ENCODE peak calls at places on chromosomes 16 and 17, in six cellular contexts. G is BJ, M is psoas muscle, P is cardiac muscle cell, U is Peyer's patch, Q is mucosa of descending colon. V is an unnamed sample.

GRCh38 chr17:52227926-52228325 is 69.4 kb upstream of the CA10 start:
- DNase-seq in G (no peak), P (no peak), M (no peak), U (no peak), Q (no peak), V (no peak)

GRCh38 chr16:14042706-14043105 is 28.4 kb upstream of the MRTFB start:
- DNase-seq in G (no peak), Q (no peak), P (peak), M (no peak), U (peak), V (no peak)

GRCh38 chr17:7262192-7263070 is at the start of gene CLDN7:
- DNase-seq in Q (peak), M (no peak), P (no peak), U (peak), G (no peak), V (peak)

GRCh38 chr16:88856122-88856827 is 472 bp downstream of the GALNS start:
- DNase-seq in U (peak), P (no peak), M (peak), G (no peak), Q (peak), V (no peak)

GRCh38 chr17:15456486-15456885 is 10.9 kb downstream of the CDRT4 start:
- DNase-seq in U (no peak), P (no peak), G (no peak), M (peak), Q (no peak), V (no peak)

GRCh38 chr16:87821346-87822001 is 47.8 kb downstream of the SLC7A5 start:
- DNase-seq in Q (no peak), M (no peak), U (no peak), P (no peak), G (no peak), V (no peak)

GRCh38 chr17:30095507-30096244 is 20.9 kb upstream of the NSRP1 start:
- DNase-seq in P (peak), Q (peak), M (no peak), G (peak), U (no peak), V (peak)

GRCh38 chr17:75645501-75645888 is 12.3 kb downstream of the SMIM5 start:
- DNase-seq in M (no peak), G (no peak), Q (peak), P (no peak), U (peak), V (no peak)

GRCh38 chr16:30585022-30585399 is 486 bp downstream of the ZNF785 start:
- DNase-seq in P (no peak), Q (peak), G (no peak), M (no peak), U (peak), V (peak)

GRCh38 chr17:74130841-74131240 is 72.6 kb upstream of the RPL38 start:
- DNase-seq in U (no peak), M (no peak), Q (no peak), P (no peak), G (no peak), V (no peak)

GRCh38 chr16:74487634-74488495 is 66.6 kb upstream of the CLEC18B start:
- DNase-seq in Q (no peak), M (no peak), U (no peak), G (no peak), P (no peak), V (no peak)

GRCh38 chr17:54426287-54426886 is 474.3 kb upstream of the TOM1L1 start:
- DNase-seq in M (no peak), U (no peak), P (no peak), Q (no peak), G (no peak), V (no peak)

GRCh38 chr17:57916925-57917858 is 38.0 kb downstream of the CUEDC1 start:
- DNase-seq in Q (no peak), U (peak), M (no peak), G (no peak), P (no peak), V (no peak)

GRCh38 chr16:11871193-11871592 is 19.9 kb upstream of the RSL1D1 start:
- DNase-seq in U (no peak), M (no peak), G (no peak), Q (no peak), P (peak), V (no peak)

GRCh38 chr16:28915181-28915580 is 9.9 kb downstream of the RABEP2 start:
- DNase-seq in P (peak), M (no peak), Q (no peak), G (peak), U (no peak), V (no peak)

GRCh38 chr16:24045641-24046040 is 209.9 kb downstream of the PRKCB start:
- DNase-seq in P (no peak), M (no peak), G (no peak), Q (no peak), U (peak), V (no peak)

GRCh38 chr17:38848557-38848891 is 5.0 kb downstream of the RPL23 start:
- DNase-seq in G (no peak), M (no peak), U (no peak), P (no peak), Q (no peak), V (no peak)

GRCh38 chr17:18987230-18987610 is 17.3 kb downstream of the FAM83G start:
- DNase-seq in U (no peak), G (no peak), M (no peak), P (no peak), Q (no peak), V (no peak)

GRCh38 chr16:1884155-1884760 is 12.3 kb upstream of the MEIOB start:
- DNase-seq in U (no peak), P (peak), G (no peak), M (no peak), Q (peak), V (no peak)

GRCh38 chr16:18839555-18839954 is 38.2 kb upstream of the ARL6IP1 start:
- DNase-seq in U (no peak), Q (peak), M (no peak), P (no peak), G (no peak), V (no peak)

GRCh38 chr17:62965149-62965648 is 836 bp upstream of the TANC2 start:
- DNase-seq in M (no peak), Q (no peak), G (no peak), P (no peak), U (no peak), V (no peak)

GRCh38 chr16:22625948-22626347 is 115.3 kb downstream of the NPIPB5 start:
- DNase-seq in M (no peak), Q (no peak), G (no peak), U (no peak), P (no peak), V (no peak)

GRCh38 chr17:79622776-79623175 is 11.9 kb upstream of the RBFOX3 start:
- DNase-seq in P (no peak), M (peak), Q (no peak), U (peak), G (no peak), V (no peak)

GRCh38 chr16:89453662-89454321 is 36.6 kb downstream of the ANKRD11 start:
- DNase-seq in U (peak), M (no peak), P (peak), Q (no peak), G (no peak), V (no peak)

GRCh38 chr17:49210158-49211029 is at the start of the genes ABI3 and GNGT2:
- DNase-seq in U (peak), G (no peak), Q (peak), P (peak), M (peak), V (peak)

GRCh38 chr17:41367426-41368075 is 2.1 kb downstream of the KRT33B start:
- DNase-seq in Q (no peak), P (peak), G (peak), M (no peak), U (no peak), V (no peak)

GRCh38 chr16:4244254-4244812 is 2.5 kb upstream of the SRL start:
- DNase-seq in Q (no peak), M (no peak), G (no peak), U (no peak), P (peak), V (no peak)

GRCh38 chr17:75755205-75755901 is 9.6 kb downstream of the GALK1 start:
- DNase-seq in Q (no peak), M (peak), U (no peak), P (no peak), G (no peak), V (no peak)

GRCh38 chr16:66553223-66553622 is 847 bp downstream of the CKLF start:
- DNase-seq in G (no peak), P (no peak), U (no peak), Q (peak), M (no peak), V (no peak)

GRCh38 chr17:28925912-28926365 is 23.1 kb upstream of the DHRS13 start:
- DNase-seq in P (peak), Q (no peak), U (peak), M (no peak), G (peak), V (peak)

GRCh38 chr17:50708050-50709000 is 611 bp upstream of the ANKRD40 start:
- DNase-seq in M (no peak), P (no peak), U (no peak), Q (no peak), G (no peak), V (peak)

GRCh38 chr16:89096768-89097527 is 3.3 kb downstream of the ACSF3 start:
- DNase-seq in G (no peak), M (no peak), U (no peak), Q (no peak), P (no peak), V (no peak)

GRCh38 chr16:77599793-77600415 is 122.4 kb upstream of the NUDT7 start:
- DNase-seq in G (no peak), U (peak), Q (peak), P (peak), M (no peak), V (peak)

GRCh38 chr16:12439443-12440232 is 364.0 kb downstream of the CPPED1 start:
- DNase-seq in G (no peak), M (no peak), U (no peak), P (no peak), Q (no peak), V (no peak)

GRCh38 chr17:27802962-27803680 is 2.8 kb upstream of the NOS2 start:
- DNase-seq in P (no peak), Q (no peak), M (no peak), G (no peak), U (no peak), V (no peak)

GRCh38 chr17:61196302-61196704 is 203.3 kb upstream of the TBX2 start:
- DNase-seq in U (no peak), M (no peak), G (no peak), P (no peak), Q (no peak), V (no peak)

GRCh38 chr16:65201446-65202010 is 79.7 kb upstream of the CDH11 start:
- DNase-seq in M (no peak), G (no peak), P (peak), Q (no peak), U (no peak), V (no peak)
- TF ChIP-seq CTCF in M (no peak), G (no peak), P (no peak), Q (no peak), U (no peak), V (no peak)

DNA sequence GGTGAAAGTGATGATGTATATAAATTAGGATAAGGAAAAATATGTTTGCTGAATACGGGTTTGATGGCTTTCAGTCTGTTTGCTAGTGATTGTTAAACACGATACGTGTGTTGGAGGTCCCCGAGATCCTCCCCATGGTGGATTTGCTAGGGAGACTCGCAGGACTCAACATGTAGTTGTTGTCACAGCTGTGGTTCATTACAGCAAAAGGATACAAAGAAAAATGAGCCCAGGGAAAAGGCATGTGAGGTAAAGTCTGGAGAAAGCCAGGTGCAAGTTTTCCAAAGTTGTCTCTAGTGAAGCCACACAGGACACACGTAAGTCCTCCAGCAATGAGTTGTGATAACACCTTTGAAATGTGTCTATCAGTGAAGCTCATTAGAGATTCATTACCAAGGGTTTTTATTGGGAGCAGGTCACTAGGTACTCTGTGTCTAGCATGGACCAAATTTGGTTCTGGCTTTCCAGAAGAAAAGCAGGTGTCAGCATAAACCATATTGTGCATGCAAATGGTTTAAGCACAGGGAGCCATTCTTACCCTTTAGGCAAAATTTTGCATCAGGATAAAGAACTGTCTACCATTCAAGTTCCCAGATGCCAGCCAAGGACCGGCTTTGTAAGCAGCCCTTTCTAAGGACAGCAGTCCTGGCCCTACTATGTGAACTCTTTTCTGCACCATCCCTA is 215.2 kb upstream of the WSCD1 start:
- DNase-seq in U (no peak), G (no peak), M (no peak), P (no peak), Q (no peak), V (no peak)
- TF ChIP-seq CTCF in U (no peak), G (no peak), M (no peak), P (no peak), Q (no peak), V (no peak)

GRCh38 chr17:45019177-45019711 is 32.2 kb downstream of the DCAKD start:
- DNase-seq in U (peak), G (no peak), P (peak), M (peak), Q (peak), V (peak)

GRCh38 chr17:45018514-45019176 is 32.8 kb downstream of the DCAKD start:
- DNase-seq in P (peak), M (no peak), U (peak), G (no peak), Q (no peak), V (peak)

GRCh38 chr17:45013021-45013997 is 38.1 kb downstream of the DCAKD start:
- DNase-seq in P (peak), Q (no peak), U (no peak), G (no peak), M (no peak), V (no peak)

GRCh38 chr17:45016237-45016636 is 35.2 kb downstream of the DCAKD start:
- DNase-seq in M (no peak), Q (no peak), G (no peak), U (no peak), P (no peak), V (no peak)

GRCh38 chr17:45016823-45017222 is 34.6 kb downstream of the DCAKD start:
- DNase-seq in P (no peak), U (no peak), G (no peak), M (no peak), Q (no peak), V (no peak)
- TF ChIP-seq CTCF in P (peak), U (no peak), G (peak), M (no peak), Q (peak), V (peak)

DNA sequence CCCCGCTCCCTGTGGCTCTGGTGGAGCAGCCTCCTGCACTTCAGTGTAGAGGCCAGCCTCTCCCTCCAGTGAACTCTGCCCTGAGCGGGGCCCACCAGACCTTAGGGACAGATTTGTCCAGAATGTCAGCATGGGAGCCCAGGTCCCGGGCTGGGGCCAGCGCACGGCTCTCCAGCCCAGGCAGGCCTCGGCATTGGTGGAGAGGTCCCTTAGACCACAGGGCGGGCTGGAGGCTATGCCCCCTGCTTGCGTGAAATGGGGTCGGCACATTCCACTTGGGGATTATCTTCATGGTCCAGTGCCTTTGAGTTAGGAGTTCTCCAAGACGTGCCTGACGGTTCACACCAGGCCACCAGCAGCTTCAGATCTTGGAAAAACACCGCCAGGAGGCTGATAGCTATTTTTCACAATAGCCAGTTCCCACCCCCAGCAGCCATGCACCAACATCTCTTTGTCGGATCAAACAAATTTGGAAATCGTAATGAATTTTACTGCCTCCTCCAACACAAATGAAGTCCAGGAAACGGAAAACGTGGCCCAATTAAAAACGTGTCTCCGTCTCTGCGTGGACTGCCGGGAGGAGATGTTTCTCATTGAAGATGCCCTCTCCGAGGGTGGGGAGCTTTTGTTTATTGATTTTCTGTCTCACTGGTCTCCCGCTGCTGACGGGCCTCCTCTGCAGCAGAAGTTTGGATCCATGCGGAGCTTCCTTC is 110.0 kb upstream of the CIBAR2 start:
- DNase-seq in U (no peak), M (no peak), P (no peak), Q (no peak), G (no peak), V (no peak)
- TF ChIP-seq CTCF in U (no peak), M (no peak), P (no peak), Q (no peak), G (no peak), V (no peak)

GRCh38 chr17:78596871-78597635 is 19.9 kb upstream of the DNAH17 start:
- DNase-seq in U (no peak), M (no peak), G (no peak), Q (no peak), P (no peak), V (no peak)
- TF ChIP-seq CTCF in U (no peak), M (no peak), G (no peak), Q (no peak), P (no peak), V (no peak)

DNA sequence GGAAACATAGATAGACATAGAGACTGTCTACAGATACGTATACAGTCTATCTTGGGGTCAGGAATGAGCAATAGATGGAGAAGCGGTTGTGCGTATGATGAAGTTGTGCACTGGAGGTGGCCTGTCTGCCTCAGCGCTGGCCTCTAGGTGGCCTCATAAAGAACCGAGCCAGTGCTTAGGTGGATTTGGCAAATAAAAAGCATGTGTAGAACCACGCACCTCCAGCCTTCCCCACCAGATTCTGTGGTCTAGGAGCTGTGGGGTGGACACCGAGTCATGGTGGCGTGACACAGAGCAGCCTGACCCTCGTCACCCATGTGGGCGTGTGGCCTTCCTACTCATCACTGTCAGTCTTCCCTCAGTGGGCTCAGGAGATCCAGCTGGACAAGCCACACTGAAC is 34.0 kb downstream of the PGS1 start:
- DNase-seq in P (peak), M (no peak), U (no peak), Q (peak), G (no peak), V (no peak)
- TF ChIP-seq CTCF in P (peak), M (peak), U (peak), Q (no peak), G (peak), V (peak)

DNA sequence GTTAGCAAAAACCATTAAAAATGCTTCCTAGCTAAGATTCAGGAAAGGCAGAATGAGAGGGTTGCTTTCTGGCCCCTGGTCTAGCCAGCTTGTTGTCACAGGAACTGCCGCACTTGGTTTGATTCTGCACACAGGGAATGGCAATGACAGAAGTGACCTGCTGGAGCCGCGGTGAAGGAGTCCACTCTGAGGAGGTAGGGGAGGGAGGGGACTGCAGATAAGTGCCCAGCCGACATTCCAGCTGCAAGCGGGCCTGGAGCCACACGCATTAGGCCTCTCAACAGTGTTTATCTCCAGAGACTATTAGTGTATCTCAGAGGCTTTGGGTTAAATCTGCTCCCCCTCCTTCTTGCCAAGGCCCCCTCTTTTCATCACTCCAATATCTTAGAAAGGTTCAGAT is 38.6 kb downstream of the CDRT15 start:
- DNase-seq in P (no peak), Q (no peak), M (no peak), G (no peak), U (no peak), V (peak)
- TF ChIP-seq CTCF in P (no peak), Q (no peak), M (no peak), G (no peak), U (no peak), V (no peak)

GRCh38 chr16:53753431-53753830 is 49.5 kb downstream of the FTO start:
- DNase-seq in Q (no peak), G (no peak), M (no peak), U (no peak), P (no peak), V (no peak)
- TF ChIP-seq CTCF in Q (no peak), G (no peak), M (no peak), U (no peak), P (no peak), V (no peak)

V was measured in GM20000.